ENCODE peak calls at places on chromosomes 1 and 21, in nine cellular contexts. I is Calu3, Y is transverse colon, X is GM12865, W is brain microvascular endothelial cell, C is AG04450, Q is bronchial epithelial cell, S is HFF-Myc, O is progenitor cell of endocrine pancreas. F is an unnamed sample.

GRCh38 chr1:156727914-156728598 is at the start of gene METTL25B:
- DNase-seq in X (peak), Q (peak), C (no peak), O (peak), W (peak), I (peak), S (no peak), Y (peak), F (peak)

GRCh38 chr1:226921504-226921903 is 18.6 kb upstream of the COQ8A start:
- DNase-seq in I (no peak), S (no peak), C (no peak), W (no peak), O (no peak), Q (no peak), X (no peak), Y (no peak), F (no peak)

GRCh38 chr1:113854234-113854633 is 17.3 kb downstream of the PTPN22 start:
- DNase-seq in W (no peak), X (no peak), Q (no peak), I (no peak), Y (no peak), O (no peak), C (no peak), S (no peak), F (no peak)

GRCh38 chr1:10338047-10338446 is 60.8 kb upstream of the PGD start:
- DNase-seq in O (no peak), Y (peak), C (no peak), I (peak), W (peak), S (peak), X (peak), Q (peak), F (no peak)

GRCh38 chr1:65072845-65073244 is 75.2 kb upstream of the AK4 start:
- DNase-seq in O (no peak), W (no peak), X (no peak), S (no peak), I (no peak), Y (no peak), Q (no peak), C (no peak), F (no peak)

GRCh38 chr1:184416921-184417320 is 30.1 kb downstream of the C1orf21 start:
- DNase-seq in C (no peak), S (no peak), Q (peak), I (no peak), X (no peak), Y (no peak), O (no peak), W (no peak), F (no peak)

GRCh38 chr1:185821612-185822385 is 87.6 kb downstream of the HMCN1 start:
- DNase-seq in I (no peak), X (no peak), W (no peak), C (no peak), O (no peak), Q (peak), S (no peak), Y (no peak), F (no peak)

GRCh38 chr1:178464566-178464965 is 32.2 kb downstream of the CLEC20A start:
- DNase-seq in I (no peak), O (no peak), C (no peak), X (no peak), Y (no peak), W (no peak), S (no peak), Q (no peak), F (no peak)

GRCh38 chr1:45266151-45266801 is 59.9 kb upstream of the ZSWIM5 start:
- DNase-seq in I (peak), X (no peak), O (no peak), S (no peak), W (peak), C (peak), Q (peak), Y (peak), F (no peak)

GRCh38 chr1:33532250-33532649 is 59.8 kb downstream of the ZSCAN20 start:
- DNase-seq in S (no peak), I (no peak), W (no peak), O (no peak), Y (no peak), X (no peak), C (no peak), Q (no peak), F (no peak)

GRCh38 chr1:6259491-6260362 is 1.2 kb downstream of the GPR153 start:
- DNase-seq in C (peak), S (no peak), W (peak), Q (peak), X (peak), O (peak), Y (peak), I (peak), F (no peak)
- TF ChIP-seq CTCF in C (no peak), S (no peak), W (no peak), Q (no peak), X (no peak), O (peak), Y (no peak), I (no peak), F (no peak)

DNA sequence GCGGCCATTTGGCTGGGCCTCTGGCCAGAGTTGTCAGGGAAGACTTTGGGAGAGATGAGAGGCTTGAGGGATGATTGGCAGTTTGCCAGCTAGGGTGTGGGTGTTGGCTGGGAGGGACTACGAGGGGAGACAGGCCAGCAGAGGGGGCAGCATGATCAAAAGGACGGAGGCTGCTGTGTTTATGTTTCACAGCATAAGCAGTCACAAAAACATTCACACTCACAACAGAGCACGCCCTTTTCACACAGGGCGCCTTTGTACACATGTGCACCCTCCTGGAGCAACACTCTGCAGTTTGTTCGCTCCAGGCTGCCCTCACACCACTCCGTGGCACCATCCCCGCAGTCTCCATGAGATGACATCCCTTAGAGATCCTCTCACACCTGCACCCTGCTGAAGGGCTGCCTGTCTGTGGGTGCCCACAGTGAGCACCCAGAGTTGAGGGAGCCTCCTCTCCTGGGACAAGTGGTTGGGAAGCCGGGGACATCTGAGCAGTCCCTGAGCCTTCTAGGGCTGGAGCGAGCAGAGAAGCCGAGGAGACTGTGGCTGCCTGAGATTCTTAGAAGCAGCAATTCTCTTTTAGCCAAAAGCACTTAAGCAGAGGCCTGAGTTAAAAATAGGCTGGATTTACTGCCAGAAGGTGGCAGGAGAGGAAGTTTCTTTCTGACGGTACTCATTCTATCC is 15.4 kb downstream of the EFNA3 start:
- DNase-seq in I (no peak), W (no peak), S (peak), O (no peak), C (no peak), Q (peak), X (no peak), Y (no peak), F (no peak)
- TF ChIP-seq CTCF in I (no peak), W (peak), S (peak), O (peak), C (peak), Q (peak), X (peak), Y (peak), F (peak)

DNA sequence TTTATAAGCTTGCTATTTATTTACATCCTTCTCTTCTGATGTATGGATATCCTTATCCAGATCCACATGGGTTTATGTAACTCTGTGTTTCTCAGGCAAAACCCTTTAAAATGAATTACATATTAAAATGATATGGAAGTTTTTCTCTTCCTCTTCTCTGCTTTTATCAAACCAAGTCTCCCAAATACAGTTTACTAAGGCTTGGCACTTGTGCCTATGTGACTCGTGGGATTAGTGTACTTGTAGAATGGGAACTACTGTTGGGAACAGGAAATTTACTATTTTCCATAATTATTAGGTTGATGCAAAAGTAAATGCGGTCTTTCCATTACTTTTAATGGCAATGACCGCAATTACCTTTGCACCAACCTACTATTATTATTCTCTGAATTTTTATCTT is 14.8 kb downstream of the SIM2 start:
- DNase-seq in W (no peak), X (no peak), Q (no peak), O (no peak), C (no peak), I (no peak), S (no peak), Y (no peak), F (no peak)
- TF ChIP-seq CTCF in W (no peak), X (no peak), Q (no peak), O (no peak), C (no peak), I (no peak), S (no peak), Y (no peak), F (no peak)

GRCh38 chr1:205917466-205918248 is 25.6 kb downstream of the SLC26A9 start:
- DNase-seq in O (no peak), X (peak), S (no peak), Y (no peak), Q (no peak), C (no peak), W (no peak), I (no peak), F (peak)
- TF ChIP-seq CTCF in O (no peak), X (no peak), S (no peak), Y (no peak), Q (no peak), C (no peak), W (no peak), I (no peak), F (no peak)

DNA sequence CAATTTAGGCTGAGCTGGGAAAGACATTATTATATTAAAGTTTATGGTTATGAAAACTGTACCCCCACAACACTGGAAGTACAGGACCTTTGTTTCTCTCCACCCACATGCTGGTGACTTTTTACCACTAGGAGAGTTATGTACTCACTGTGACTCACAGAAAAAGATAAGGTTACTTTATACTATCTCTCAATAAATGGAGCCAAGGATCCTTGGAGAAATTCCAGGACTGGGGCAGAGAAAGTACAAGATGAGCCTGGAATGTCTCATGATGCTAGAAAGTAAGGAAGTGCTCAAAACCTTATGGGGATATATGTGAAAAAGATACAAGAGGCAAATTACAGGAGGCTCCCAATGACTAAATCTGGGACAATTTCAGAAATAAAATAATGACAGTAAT is 63.9 kb upstream of the C1orf105 start:
- DNase-seq in S (no peak), I (no peak), X (no peak), O (no peak), C (peak), Q (peak), W (peak), Y (peak), F (no peak)
- TF ChIP-seq CTCF in S (no peak), I (no peak), X (no peak), O (no peak), C (peak), Q (no peak), W (no peak), Y (no peak), F (no peak)

GRCh38 chr1:3788756-3789420 is 7.4 kb downstream of the LRRC47 start:
- DNase-seq in S (no peak), Y (no peak), C (no peak), O (no peak), Q (no peak), I (no peak), W (no peak), X (no peak), F (no peak)
- TF ChIP-seq CTCF in S (no peak), Y (no peak), C (no peak), O (no peak), Q (no peak), I (no peak), W (no peak), X (no peak), F (no peak)